ENCODE peak calls at places on chromosomes 1 and 21, in five cellular contexts. G, A, W, D and P are unnamed samples. For H3K27me3, the result is how much of the 10 kb centered on the place peaks cover.

GRCh38 chr1:61836649-61837048 is 94.4 kb downstream of the PATJ start:
- DNase-seq in G (no peak), A (no peak), W (no peak), D (no peak), P (no peak)

GRCh38 chr21:29221259-29221744 is 77.4 kb upstream of the BACH1 start:
- DNase-seq in G (no peak), A (no peak), W (peak), D (peak), P (no peak)

GRCh38 chr1:52683367-52683940 is 14.7 kb downstream of the COA7 start:
- DNase-seq in G (no peak), A (no peak), W (no peak), D (no peak), P (no peak)

GRCh38 chr1:74937176-74937575 is 197.0 kb upstream of the LHX8 start:
- DNase-seq in G (no peak), A (no peak), W (no peak), D (no peak), P (no peak)

GRCh38 chr21:42670884-42671283 is 17.5 kb downstream of the PDE9A start:
- DNase-seq in G (no peak), A (no peak), W (no peak), D (no peak), P (no peak)

GRCh38 chr1:163202833-163203451 is at the start of gene RGS5:
- DNase-seq in G (no peak), A (no peak), W (peak), D (peak), P (no peak)

GRCh38 chr1:3594706-3595377 is 16.5 kb downstream of the MEGF6 start:
- DNase-seq in G (no peak), A (no peak), W (no peak), D (no peak), P (no peak)

GRCh38 chr1:228075801-228076271 is 6.7 kb upstream of the ARF1 start:
- DNase-seq in G (no peak), A (no peak), W (no peak), D (no peak), P (no peak)

GRCh38 chr1:35870651-35871309 is 12.2 kb upstream of the AGO1 start:
- DNase-seq in G (no peak), A (no peak), W (no peak), D (no peak), P (no peak)

GRCh38 chr1:235011599-235012435 is 116.8 kb downstream of the TOMM20 start:
- DNase-seq in G (peak), A (peak), W (peak), D (peak), P (peak)

GRCh38 chr1:110213143-110213540 is 3.0 kb downstream of the KCNC4 start:
- DNase-seq in G (no peak), A (no peak), W (no peak), D (no peak), P (no peak)

GRCh38 chr1:110216116-110216515 is 6.0 kb downstream of the KCNC4 start:
- DNase-seq in G (no peak), A (no peak), W (no peak), D (no peak), P (no peak)

GRCh38 chr1:110215621-110216020 is 5.5 kb downstream of the KCNC4 start:
- DNase-seq in G (no peak), A (no peak), W (no peak), D (no peak), P (no peak)

GRCh38 chr1:110216844-110217444 is 6.8 kb downstream of the KCNC4 start:
- DNase-seq in G (no peak), A (no peak), W (no peak), D (no peak), P (no peak)

DNA sequence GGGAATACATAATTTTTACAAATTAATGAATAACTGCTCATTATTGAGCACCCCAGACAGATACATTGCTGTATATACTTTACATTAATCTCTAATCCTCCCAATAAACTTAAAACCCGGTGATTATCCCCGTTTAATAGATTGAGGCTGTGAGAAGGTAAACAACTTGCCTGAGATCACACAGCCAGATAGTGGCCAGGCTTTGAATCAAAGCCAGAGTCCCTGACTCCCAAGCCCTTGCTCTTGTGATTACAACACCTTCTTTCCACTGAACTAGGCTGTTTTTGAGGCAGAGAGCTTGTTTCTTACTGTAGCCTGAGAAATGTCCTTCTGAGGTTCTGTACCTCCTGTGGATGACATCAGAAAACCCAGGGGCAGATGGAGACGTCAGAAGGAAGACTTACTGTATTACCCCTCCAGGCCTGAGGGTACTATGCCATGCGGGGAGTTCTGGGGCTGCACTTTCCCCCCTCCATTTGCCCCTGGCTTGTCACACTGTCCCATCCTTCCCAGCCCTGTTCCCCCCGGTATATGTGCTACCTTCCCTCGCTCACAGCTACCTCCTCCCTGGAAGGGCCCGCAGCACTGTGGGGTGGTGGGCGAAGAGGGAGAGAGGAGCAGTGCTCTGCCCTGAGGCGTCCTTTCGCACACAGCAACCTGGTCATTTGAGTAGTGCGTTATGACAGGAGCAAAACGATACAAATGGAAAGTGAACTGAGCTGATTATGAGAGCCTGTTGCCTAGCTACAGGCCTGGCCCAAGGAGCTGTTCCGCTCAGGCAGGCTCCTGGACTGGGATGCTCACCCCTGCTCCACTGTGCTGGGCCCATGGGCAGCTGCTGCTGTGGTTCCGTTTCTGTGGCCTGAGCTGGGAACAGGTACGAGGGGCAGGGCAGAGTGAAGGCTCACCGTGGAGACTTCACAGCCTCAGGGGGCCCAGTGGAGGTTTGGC is 4.6 kb downstream of the KCNC4 start:
- DNase-seq in G (no peak), A (no peak), W (peak), D (peak), P (no peak)
- H3K27ac ChIP-seq in G (no peak), A (no peak), W (no peak), D (no peak), P (no peak)

DNA sequence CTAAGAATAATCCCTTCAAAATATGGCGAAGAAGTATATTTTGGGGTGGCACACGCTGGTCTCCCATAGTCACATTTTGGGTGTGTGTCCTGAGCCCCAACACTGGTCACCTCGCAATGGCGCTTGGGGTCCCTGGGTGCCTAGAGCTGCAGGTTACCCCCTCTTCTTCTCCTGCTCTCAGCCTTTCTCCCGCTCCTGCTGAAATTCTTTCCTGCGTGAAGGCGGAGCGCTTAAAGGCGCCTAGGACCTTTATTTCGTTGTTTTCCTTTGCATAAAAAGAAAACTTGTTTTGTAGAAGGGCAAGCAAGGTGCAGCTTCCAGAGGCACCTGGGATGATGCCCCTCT is 339 bp upstream of the PIK3CD start:
- DNase-seq in G (no peak), A (no peak), W (no peak), D (no peak), P (no peak)
- H3K27me3 ChIP-seq in G (under half), A (under half), W (under half), D (half or more), P (under half)

GRCh38 chr1:93414749-93415148 is 33.2 kb upstream of the FNBP1L start:
- DNase-seq in G (no peak), A (no peak), W (no peak), D (no peak), P (no peak)

GRCh38 chr1:93419344-93419743 is 28.6 kb upstream of the FNBP1L start:
- DNase-seq in G (no peak), A (no peak), W (no peak), D (no peak), P (no peak)

GRCh38 chr1:93411000-93411399 is 36.9 kb upstream of the FNBP1L start:
- DNase-seq in G (no peak), A (no peak), W (no peak), D (no peak), P (no peak)

GRCh38 chr1:93420400-93420799 is 27.5 kb upstream of the FNBP1L start:
- DNase-seq in G (no peak), A (no peak), W (no peak), D (no peak), P (no peak)

GRCh38 chr1:93416183-93416582 is 31.7 kb upstream of the FNBP1L start:
- DNase-seq in G (no peak), A (no peak), W (no peak), D (no peak), P (no peak)
- H3K27ac ChIP-seq in G (no peak), A (no peak), W (no peak), D (no peak), P (no peak)

GRCh38 chr1:154145986-154146385 is 8.9 kb downstream of the NUP210L start:
- DNase-seq in G (no peak), A (no peak), W (no peak), D (no peak), P (no peak)

GRCh38 chr1:154154534-154155181 is at the start of gene NUP210L:
- DNase-seq in G (no peak), A (peak), W (peak), D (peak), P (peak)

GRCh38 chr1:154154053-154154452 is 820 bp downstream of the NUP210L start:
- DNase-seq in G (no peak), A (no peak), W (no peak), D (no peak), P (no peak)

GRCh38 chr1:154151311-154151710 is 3.6 kb downstream of the NUP210L start:
- DNase-seq in G (no peak), A (no peak), W (peak), D (peak), P (no peak)

DNA sequence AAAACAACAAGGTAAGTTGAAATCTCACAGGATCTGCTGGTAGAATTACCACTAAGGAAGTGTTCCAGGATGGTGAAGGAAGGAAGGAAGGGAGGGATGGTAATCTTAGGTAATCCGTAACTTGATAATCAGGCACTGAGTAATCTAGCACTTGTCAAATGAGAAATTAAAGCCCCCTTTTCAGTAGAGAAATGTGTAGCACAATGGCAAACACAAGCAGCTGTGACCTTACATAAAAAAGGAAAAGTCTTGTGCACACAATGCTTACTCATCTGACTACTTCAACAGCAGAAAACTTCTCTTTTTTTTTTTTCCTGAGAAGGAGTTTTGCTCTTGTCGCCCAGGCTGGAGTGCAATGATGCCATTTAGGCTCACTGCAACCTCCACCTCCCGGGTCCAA is 6.1 kb downstream of the NUP210L start:
- DNase-seq in G (no peak), A (no peak), W (peak), D (no peak), P (no peak)
- H3K27me3 ChIP-seq in G (under half), A (under half), W (under half), D (under half), P (under half)

DNA sequence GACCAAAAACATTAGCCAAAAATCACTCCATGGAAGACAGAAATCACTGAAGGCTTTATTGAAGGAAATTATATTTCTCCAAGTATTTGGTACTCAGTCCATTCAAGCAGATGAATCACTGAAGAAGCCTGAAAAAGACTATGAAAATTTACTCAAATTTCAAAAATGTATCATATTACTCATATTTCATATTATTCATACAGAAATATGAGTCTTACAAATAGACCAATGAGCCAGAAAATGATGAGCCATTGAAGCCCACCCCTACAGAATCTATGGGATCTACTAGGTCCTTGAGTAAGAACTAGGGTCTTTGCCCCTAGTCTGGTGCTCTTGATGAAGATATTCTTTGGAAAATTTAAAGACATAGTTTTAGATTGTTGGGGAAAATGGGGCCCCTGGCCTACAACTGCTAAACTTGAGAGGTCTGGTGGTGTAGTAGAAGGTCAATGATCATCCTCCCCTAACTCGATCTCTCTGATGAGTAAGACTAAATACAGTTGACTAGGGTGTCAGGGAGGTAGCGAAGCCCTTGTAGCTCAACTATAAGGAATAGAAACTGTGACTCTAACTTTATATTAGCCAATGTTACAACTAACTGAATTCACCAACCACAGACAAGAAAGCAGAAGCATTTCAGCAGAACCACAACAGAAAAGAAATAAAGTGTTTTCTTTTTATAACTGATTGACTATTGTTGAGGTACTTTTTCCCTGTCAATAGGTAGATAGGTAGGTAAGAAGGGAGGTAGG is 81.0 kb downstream of the NOTCH2 start:
- DNase-seq in G (no peak), A (no peak), W (peak), D (no peak), P (no peak)
- H3K27ac ChIP-seq in G (no peak), A (peak), W (no peak), D (no peak), P (no peak)

DNA sequence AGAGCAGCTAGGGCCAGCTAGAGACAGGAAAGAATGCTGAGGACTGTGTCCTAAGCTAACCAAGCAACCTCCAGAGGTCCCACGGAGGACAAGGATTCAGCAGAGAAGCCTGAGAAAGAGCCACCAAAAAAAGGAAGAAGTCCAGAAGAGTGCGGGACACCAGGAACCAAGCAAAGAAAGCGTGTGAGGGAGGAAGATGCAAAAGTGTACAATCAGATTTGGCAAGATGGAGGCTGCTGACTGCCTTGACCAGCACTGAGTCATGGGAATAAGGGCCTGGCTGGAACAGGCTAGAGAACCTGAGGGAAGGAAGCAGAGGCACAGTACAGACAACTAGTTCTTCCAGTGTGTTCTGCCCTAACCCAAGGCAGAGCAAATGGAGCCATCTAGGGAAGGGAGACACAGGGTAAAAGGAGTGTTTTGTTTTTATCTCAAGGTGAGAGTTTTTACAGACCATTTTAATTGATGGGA is 18.5 kb downstream of the TP53BP2 start:
- DNase-seq in G (no peak), A (no peak), W (peak), D (peak), P (no peak)
- H3K27me3 ChIP-seq in G (under half), A (under half), W (under half), D (under half), P (under half)

GRCh38 chr21:40053007-40053406 is 185.8 kb downstream of the PCP4 start:
- DNase-seq in G (no peak), A (peak), W (no peak), D (no peak), P (no peak)

GRCh38 chr21:40056031-40056430 is 188.8 kb downstream of the PCP4 start:
- DNase-seq in G (no peak), A (no peak), W (no peak), D (no peak), P (no peak)

GRCh38 chr21:40051801-40052200 is 184.6 kb downstream of the PCP4 start:
- DNase-seq in G (no peak), A (no peak), W (no peak), D (no peak), P (no peak)

GRCh38 chr21:40052276-40052675 is 185.0 kb downstream of the PCP4 start:
- DNase-seq in G (no peak), A (no peak), W (no peak), D (no peak), P (no peak)

DNA sequence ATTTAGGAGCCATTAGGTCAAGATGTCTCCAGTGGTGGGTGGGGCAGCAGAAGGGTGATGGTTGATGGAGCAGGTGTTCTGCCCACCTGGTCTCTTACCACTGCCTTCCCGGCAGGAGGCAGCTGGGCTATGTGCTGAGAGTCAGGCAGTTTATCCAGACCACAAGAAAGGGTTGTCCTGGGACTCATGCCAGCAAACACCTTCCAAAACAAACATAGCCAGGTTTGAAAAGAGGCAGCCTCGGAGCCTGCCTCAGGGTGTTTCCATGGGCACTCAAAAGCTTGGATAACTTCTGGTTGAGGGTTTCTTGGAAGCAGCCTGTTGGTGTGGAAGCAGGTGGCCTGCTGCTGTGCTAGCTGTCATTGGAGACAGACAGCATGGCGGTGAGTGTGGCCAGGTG is 187.2 kb downstream of the PCP4 start:
- DNase-seq in G (no peak), A (peak), W (no peak), D (no peak), P (no peak)
- H3K27ac ChIP-seq in G (no peak), A (peak), W (no peak), D (no peak), P (no peak)